ENCODE peak calls at places on chromosomes 1 and 21, in seven cellular contexts. B is CD8-positive, alpha-beta T cell; N is lower lobe of right lung; T is Panc1; J is tibial artery; H is HL-60; A is colonic mucosa. Y is an unnamed sample.

GRCh38 chr21:42269382-42269781 is 45.8 kb downstream of the TFF3 start:
- DNase-seq in B (no peak), N (no peak), T (no peak), J (no peak), H (no peak), A (no peak), Y (no peak)

GRCh38 chr1:10170362-10170665 is 40.1 kb upstream of the KIF1B start:
- DNase-seq in B (no peak), N (no peak), T (no peak), J (no peak), H (no peak), A (no peak), Y (no peak)

GRCh38 chr1:215290018-215290417 is 207.5 kb downstream of the KCNK2 start:
- DNase-seq in B (no peak), N (no peak), T (no peak), J (no peak), H (no peak), A (no peak), Y (no peak)

GRCh38 chr1:180501865-180502360 is 464 bp downstream of the ACBD6 start:
- DNase-seq in B (no peak), N (no peak), T (no peak), J (no peak), H (no peak), A (no peak), Y (no peak)

GRCh38 chr21:38995071-38995669 is 188.1 kb downstream of the PSMG1 start:
- DNase-seq in B (no peak), N (no peak), T (no peak), J (no peak), H (no peak), A (no peak), Y (no peak)

GRCh38 chr1:109186704-109187071 is 27.0 kb upstream of the SARS1 start:
- DNase-seq in B (no peak), N (peak; percentile 56), T (no peak), J (no peak), H (no peak), A (peak; percentile 29), Y (no peak)

GRCh38 chr21:37413553-37414291 is 47.1 kb downstream of the DYRK1A start:
- DNase-seq in B (no peak), N (no peak), T (no peak), J (no peak), H (peak; percentile 35), A (no peak), Y (no peak)

GRCh38 chr1:226002667-226003501 is 3.7 kb upstream of the SDE2 start:
- DNase-seq in B (no peak), N (peak; percentile 87), T (no peak), J (peak; percentile 73), H (peak; percentile 82), A (peak; percentile 70), Y (peak; percentile 87)

GRCh38 chr1:7235871-7236472 is 450.7 kb downstream of the CAMTA1 start:
- DNase-seq in B (no peak), N (no peak), T (no peak), J (no peak), H (no peak), A (peak; percentile 10), Y (no peak)

GRCh38 chr1:231748744-231749143 is 122.2 kb downstream of the DISC1 start:
- DNase-seq in B (no peak), N (no peak), T (no peak), J (no peak), H (no peak), A (peak; percentile 31), Y (peak; percentile 25)

GRCh38 chr1:65255088-65256050 is 54.0 kb upstream of the DNAJC6 start:
- DNase-seq in B (no peak), N (no peak), T (no peak), J (no peak), H (no peak), A (no peak), Y (peak; percentile 26)

GRCh38 chr1:15210651-15211390 is 36.2 kb upstream of the FHAD1 start:
- DNase-seq in B (no peak), N (no peak), T (no peak), J (no peak), H (no peak), A (no peak), Y (no peak)

GRCh38 chr1:38918568-38918967 is 23.1 kb downstream of the RHBDL2 start:
- DNase-seq in B (no peak), N (no peak), T (no peak), J (no peak), H (no peak), A (no peak), Y (no peak)

GRCh38 chr1:247110627-247111258 is 6.6 kb upstream of the ZNF669 start:
- DNase-seq in B (no peak), N (no peak), T (no peak), J (no peak), H (no peak), A (no peak), Y (no peak)

GRCh38 chr1:33130297-33130696 is 49.3 kb downstream of the AZIN2 start:
- DNase-seq in B (no peak), N (no peak), T (no peak), J (no peak), H (no peak), A (no peak), Y (no peak)

GRCh38 chr21:16532841-16533240 is 803.1 kb downstream of the USP25 start:
- DNase-seq in B (no peak), N (no peak), T (no peak), J (no peak), H (no peak), A (no peak), Y (no peak)

GRCh38 chr1:42358791-42359190 is 21.8 kb upstream of the RIMKLA start:
- DNase-seq in B (no peak), N (no peak), T (no peak), J (no peak), H (no peak), A (no peak), Y (no peak)

GRCh38 chr1:63523738-63524137 is 413 bp downstream of the EFCAB7 start:
- DNase-seq in B (no peak), N (no peak), T (no peak), J (no peak), H (no peak), A (peak; percentile 22), Y (no peak)

GRCh38 chr21:14916676-14917141 is 148.1 kb downstream of the NRIP1 start:
- DNase-seq in B (no peak), N (no peak), T (no peak), J (no peak), H (no peak), A (no peak), Y (no peak)

DNA sequence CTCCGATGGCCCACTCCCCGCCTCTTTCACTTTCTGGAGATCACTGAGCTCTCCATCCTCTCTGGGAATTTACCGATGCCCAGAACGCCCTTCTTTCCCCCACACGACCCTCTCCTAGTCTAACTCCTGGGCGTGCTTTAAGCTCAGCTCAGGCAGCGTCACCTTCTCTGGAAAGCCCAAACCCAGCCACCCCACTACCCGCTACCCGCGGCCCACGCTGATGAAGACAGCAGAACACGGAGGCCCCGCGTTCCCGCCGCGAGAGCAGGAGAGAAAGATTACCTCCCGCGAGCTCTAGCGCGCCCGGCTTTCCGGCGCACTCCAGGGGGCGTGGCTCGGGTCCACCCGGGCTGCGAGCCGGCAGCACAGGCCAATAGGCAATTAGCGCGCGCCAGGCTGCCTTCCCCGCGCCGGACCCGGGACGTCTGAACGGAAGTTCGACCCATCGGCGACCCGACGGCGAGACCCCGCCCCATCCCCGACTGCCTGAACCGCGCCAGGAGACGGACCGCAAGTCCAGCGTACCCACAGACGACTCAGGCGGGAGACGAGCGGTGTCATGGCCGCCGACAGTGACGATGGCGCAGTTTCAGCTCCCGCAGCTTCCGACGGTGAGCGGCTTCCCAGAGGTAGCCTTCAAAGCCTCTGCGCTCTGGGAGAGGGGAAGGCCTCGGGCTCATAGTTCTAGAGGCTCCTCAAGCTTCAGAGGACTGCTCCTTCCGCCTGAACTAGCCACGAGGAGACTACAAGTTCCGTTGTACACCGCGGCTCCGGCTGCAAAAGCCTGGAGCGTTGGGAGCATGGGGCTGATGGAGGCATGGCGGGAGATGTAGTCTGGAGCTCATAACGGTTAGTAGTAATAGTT is at the start of the genes MUTYH and TOE1:
- DNase-seq in B (peak; percentile 88), N (peak; percentile 97), T (no peak), J (peak; percentile 89), H (peak; percentile 98), A (peak; percentile 95), Y (peak; percentile 95)
- TF ChIP-seq CTCF in B (no peak), N (no peak), T (no peak), J (no peak), H (no peak), A (no peak), Y (no peak)

GRCh38 chr1:37765937-37766664 is 1.2 kb upstream of the EPHA10 start:
- DNase-seq in B (no peak), N (no peak), T (no peak), J (no peak), H (no peak), A (no peak), Y (peak; percentile 45)
- H3K27me3 ChIP-seq in B (peaks cover 29% of the 10 kb centered on the region), N (peaks cover 76% of the 10 kb centered on the region), T (peaks cover 27% of the 10 kb centered on the region), J (no peaks in the 10 kb centered on the region), H (peaks cover 28% of the 10 kb centered on the region), A (peaks cover 37% of the 10 kb centered on the region), Y (peaks cover 42% of the 10 kb centered on the region)

GRCh38 chr1:151715726-151716404 is 738 bp downstream of the CELF3 start:
- DNase-seq in B (no peak), N (no peak), T (no peak), J (no peak), H (no peak), A (no peak), Y (peak; percentile 89)
- TF ChIP-seq CTCF in B (no peak), N (no peak), T (no peak), J (no peak), H (no peak), A (no peak), Y (peak; percentile 76)

GRCh38 chr1:217139513-217139912 is 416.3 kb upstream of the ESRRG start:
- DNase-seq in B (no peak), N (no peak), T (no peak), J (no peak), H (no peak), A (no peak), Y (no peak)

GRCh38 chr1:217136895-217137205 is 413.6 kb upstream of the ESRRG start:
- DNase-seq in B (no peak), N (no peak), T (no peak), J (no peak), H (no peak), A (no peak), Y (no peak)

GRCh38 chr1:217137210-217137871 is 414.1 kb upstream of the ESRRG start:
- DNase-seq in B (no peak), N (no peak), T (no peak), J (no peak), H (no peak), A (no peak), Y (no peak)

GRCh38 chr1:217138839-217139466 is 415.7 kb upstream of the ESRRG start:
- DNase-seq in B (no peak), N (no peak), T (no peak), J (no peak), H (no peak), A (no peak), Y (no peak)

DNA sequence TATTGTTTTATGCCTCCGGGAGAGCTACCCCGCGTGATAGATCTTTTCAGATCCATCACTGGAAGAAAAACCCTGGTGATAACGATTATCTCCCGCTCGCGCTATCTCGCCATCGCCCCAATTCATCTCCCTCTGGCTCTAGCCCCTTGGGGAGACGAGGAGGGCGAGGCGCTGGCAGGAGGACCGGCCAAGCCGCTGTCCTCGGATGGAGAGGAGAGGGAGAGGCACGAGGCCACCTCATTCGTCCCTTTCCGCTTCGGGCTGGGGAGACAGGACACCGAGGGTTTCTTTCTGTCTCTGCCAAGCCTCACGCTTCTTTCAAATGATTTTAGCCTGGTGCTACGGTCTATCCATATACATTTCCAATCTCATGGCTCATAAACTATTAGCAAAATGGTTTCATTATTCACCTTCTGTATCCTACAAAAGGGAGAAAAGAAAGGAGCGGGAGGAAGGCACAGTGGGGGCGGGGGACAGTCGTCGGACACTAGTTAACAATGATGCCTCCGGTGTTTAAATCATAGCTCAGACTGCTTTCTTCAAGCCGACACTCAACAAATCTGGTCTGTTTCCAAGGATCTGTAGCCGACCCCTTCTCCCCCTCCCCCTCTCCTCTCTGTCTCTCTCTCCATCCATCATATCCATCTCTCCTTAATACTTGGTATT is 415.1 kb upstream of the ESRRG start:
- DNase-seq in B (no peak), N (no peak), T (no peak), J (no peak), H (no peak), A (no peak), Y (no peak)
- H3K27me3 ChIP-seq in B (peaks cover 7% of the 10 kb centered on the region), N (peaks cover 69% of the 10 kb centered on the region), T (peaks cover 8% of the 10 kb centered on the region), J (no peaks in the 10 kb centered on the region), H (peaks cover 59% of the 10 kb centered on the region), A (peaks cover 65% of the 10 kb centered on the region), Y (peaks cover 34% of the 10 kb centered on the region)

Y was measured in BE2C.